ENCODE peak calls at places on chromosome 9, in six cellular contexts. P, A, I, C, G and D are unnamed samples.

GRCh38 chr9:132504452-132504851 is 78.0 kb upstream of the BARHL1 start:
- DNase-seq in I (no peak), C (no peak), A (no peak), G (no peak), P (no peak), D (no peak)

GRCh38 chr9:120136685-120137084 is 443.3 kb downstream of the CDK5RAP2 start:
- DNase-seq in P (no peak), A (no peak), G (no peak), I (no peak), C (no peak), D (no peak)

GRCh38 chr9:112844771-112845542 is 45.7 kb downstream of the SLC46A2 start:
- DNase-seq in A (peak; percentile 90), G (no peak), C (peak; percentile 24), I (peak; percentile 69), P (peak; percentile 66), D (peak; percentile 69)

GRCh38 chr9:138063785-138064184 is 186.2 kb downstream of the CACNA1B start:
- DNase-seq in G (no peak), C (no peak), P (no peak), I (no peak), A (peak; percentile 15), D (no peak)

GRCh38 chr9:111108946-111109345 is 70.7 kb upstream of the LPAR1 start:
- DNase-seq in I (no peak), A (no peak), G (no peak), C (no peak), P (peak; percentile 23), D (no peak)

GRCh38 chr9:91101598-91102168 is 260.0 kb downstream of the AUH start:
- DNase-seq in C (no peak), P (no peak), A (no peak), I (no peak), G (no peak), D (no peak)

GRCh38 chr9:26159575-26160392 is 481.5 kb upstream of the TUSC1 start:
- DNase-seq in A (no peak), C (no peak), P (no peak), I (no peak), G (no peak), D (no peak)

GRCh38 chr9:124532897-124533296 is 25.7 kb upstream of the NR5A1 start:
- DNase-seq in G (no peak), C (no peak), P (no peak), A (no peak), I (no peak), D (no peak)

GRCh38 chr9:14661421-14662059 is 31.7 kb downstream of the ZDHHC21 start:
- DNase-seq in P (no peak), A (no peak), C (no peak), I (peak; percentile 59), G (no peak), D (no peak)

GRCh38 chr9:86637515-86637914 is 283.3 kb upstream of the TUT7 start:
- DNase-seq in I (peak; percentile 82), C (no peak), G (no peak), P (no peak), A (peak; percentile 68), D (no peak)

GRCh38 chr9:76365028-76365427 is 29.2 kb downstream of the RFK start:
- DNase-seq in P (no peak), I (no peak), G (no peak), A (no peak), C (no peak), D (no peak)

GRCh38 chr9:129162901-129163670 is 15.0 kb downstream of the IER5L start:
- DNase-seq in I (no peak), P (no peak), A (no peak), C (no peak), G (no peak), D (no peak)

GRCh38 chr9:19085295-19085694 is 17.4 kb downstream of the HAUS6 start:
- DNase-seq in A (no peak), I (peak; percentile 59), P (no peak), G (no peak), C (no peak), D (no peak)

GRCh38 chr9:132018957-132019405 is 60.7 kb downstream of the MED27 start:
- DNase-seq in I (no peak), A (no peak), G (no peak), P (peak; percentile 36), C (no peak), D (no peak)

GRCh38 chr9:103304797-103305196 is 309.7 kb downstream of the CYLC2 start:
- DNase-seq in G (no peak), A (no peak), P (no peak), I (no peak), C (no peak), D (no peak)

GRCh38 chr9:110753734-110754231 is 85.2 kb downstream of the MUSK start:
- DNase-seq in C (no peak), G (no peak), I (no peak), P (no peak), A (no peak), D (no peak)

GRCh38 chr9:115167175-115167574 is 49.2 kb upstream of the TNC start:
- DNase-seq in I (no peak), G (peak; percentile 83), A (no peak), P (no peak), C (no peak), D (no peak)

GRCh38 chr9:123834218-123834906 is 95.6 kb downstream of the DENND1A start:
- DNase-seq in G (no peak), I (no peak), C (no peak), A (no peak), P (no peak), D (no peak)

GRCh38 chr9:35103660-35104191 is 795 bp upstream of the STOML2 start:
- DNase-seq in P (no peak), C (no peak), I (no peak), A (peak; percentile 9), G (no peak), D (no peak)

GRCh38 chr9:19117039-19117716 is 10.1 kb downstream of the PLIN2 start:
- DNase-seq in C (no peak), P (no peak), I (no peak), A (no peak), G (no peak), D (no peak)

GRCh38 chr9:110217656-110218099 is 9.7 kb upstream of the C9orf152 start:
- DNase-seq in G (no peak), A (no peak), P (no peak), I (peak; percentile 45), C (no peak), D (no peak)

GRCh38 chr9:95316794-95317118 is 753 bp downstream of the FANCC start:
- DNase-seq in C (no peak), G (no peak), P (peak; percentile 67), I (peak; percentile 89), A (peak; percentile 87), D (peak; percentile 76)

GRCh38 chr9:6413365-6414263 is 615 bp downstream of the UHRF2 start:
- DNase-seq in A (peak; percentile 76), P (no peak), C (no peak), G (no peak), I (peak; percentile 50), D (peak; percentile 68)

GRCh38 chr9:70517926-70518325 is 103.5 kb upstream of the KLF9 start:
- DNase-seq in P (no peak), G (no peak), C (no peak), I (no peak), A (no peak), D (no peak)

GRCh38 chr9:8262625-8263622 is 463.3 kb upstream of the DMAC1 start:
- DNase-seq in A (no peak), P (no peak), I (peak; percentile 4), G (no peak), C (no peak), D (no peak)

GRCh38 chr9:12141422-12141821 is 551.8 kb upstream of the TYRP1 start:
- DNase-seq in I (no peak), C (no peak), P (no peak), G (no peak), A (no peak), D (no peak)

GRCh38 chr9:18543406-18543965 is 69.5 kb downstream of the ADAMTSL1 start:
- DNase-seq in I (no peak), C (no peak), A (no peak), P (peak; percentile 25), G (no peak), D (no peak)

GRCh38 chr9:89542461-89543021 is 44.6 kb upstream of the SEMA4D start:
- DNase-seq in C (no peak), P (no peak), I (no peak), A (no peak), G (no peak), D (no peak)

GRCh38 chr9:89350988-89351557 is 32.8 kb downstream of the SECISBP2 start:
- DNase-seq in I (no peak), P (no peak), C (no peak), G (no peak), A (no peak), D (no peak)

GRCh38 chr9:71681708-71682268 is 86.5 kb downstream of the CEMIP2 start:
- DNase-seq in P (no peak), I (peak; percentile 59), G (no peak), A (no peak), C (no peak), D (no peak)

GRCh38 chr9:37331871-37332270 is 90.6 kb upstream of the GRHPR start:
- DNase-seq in I (no peak), G (no peak), A (no peak), C (no peak), P (no peak), D (no peak)
- H3K36me3 ChIP-seq in I (no peaks in the 10 kb centered on the region), G (no peaks in the 10 kb centered on the region), A (no peaks in the 10 kb centered on the region), C (no peaks in the 10 kb centered on the region), P (no peaks in the 10 kb centered on the region), D (no peaks in the 10 kb centered on the region)

DNA sequence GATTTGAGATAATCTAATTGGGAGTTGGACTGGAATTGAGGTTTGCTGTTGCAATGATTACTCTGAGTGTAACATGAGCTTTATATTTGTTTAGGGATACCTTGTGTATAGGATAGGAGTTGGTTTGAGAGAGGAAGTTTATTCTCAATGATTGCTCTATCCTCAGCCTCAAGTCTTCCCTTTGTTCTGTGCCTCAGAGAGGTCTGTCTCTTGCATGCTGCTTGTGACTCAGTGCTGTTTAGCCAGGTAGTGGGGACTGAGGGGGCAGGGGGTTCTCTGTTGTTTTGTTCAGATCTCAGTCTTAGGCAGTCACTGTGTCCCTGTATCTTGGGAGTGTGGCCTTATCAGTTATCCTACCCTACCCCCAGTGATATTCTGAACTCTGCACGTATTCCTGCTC is 192.1 kb downstream of the SPATA31D1 start:
- DNase-seq in P (no peak), I (no peak), A (no peak), G (no peak), C (no peak), D (no peak)
- H3K4me1 ChIP-seq in P (no peaks in the 10 kb centered on the region), I (no peaks in the 10 kb centered on the region), A (no peaks in the 10 kb centered on the region), G (no peaks in the 10 kb centered on the region), C (no peaks in the 10 kb centered on the region), D (no peaks in the 10 kb centered on the region)

GRCh38 chr9:130497139-130497538 is 52.4 kb downstream of the ASS1 start:
- DNase-seq in C (no peak), P (no peak), I (no peak), A (no peak), G (no peak), D (no peak)
- H3K36me3 ChIP-seq in C (no peaks in the 10 kb centered on the region), P (peaks cover under 1% of the 10 kb centered on the region), I (no peaks in the 10 kb centered on the region), A (peaks cover 4% of the 10 kb centered on the region), G (no peaks in the 10 kb centered on the region), D (no peaks in the 10 kb centered on the region)

DNA sequence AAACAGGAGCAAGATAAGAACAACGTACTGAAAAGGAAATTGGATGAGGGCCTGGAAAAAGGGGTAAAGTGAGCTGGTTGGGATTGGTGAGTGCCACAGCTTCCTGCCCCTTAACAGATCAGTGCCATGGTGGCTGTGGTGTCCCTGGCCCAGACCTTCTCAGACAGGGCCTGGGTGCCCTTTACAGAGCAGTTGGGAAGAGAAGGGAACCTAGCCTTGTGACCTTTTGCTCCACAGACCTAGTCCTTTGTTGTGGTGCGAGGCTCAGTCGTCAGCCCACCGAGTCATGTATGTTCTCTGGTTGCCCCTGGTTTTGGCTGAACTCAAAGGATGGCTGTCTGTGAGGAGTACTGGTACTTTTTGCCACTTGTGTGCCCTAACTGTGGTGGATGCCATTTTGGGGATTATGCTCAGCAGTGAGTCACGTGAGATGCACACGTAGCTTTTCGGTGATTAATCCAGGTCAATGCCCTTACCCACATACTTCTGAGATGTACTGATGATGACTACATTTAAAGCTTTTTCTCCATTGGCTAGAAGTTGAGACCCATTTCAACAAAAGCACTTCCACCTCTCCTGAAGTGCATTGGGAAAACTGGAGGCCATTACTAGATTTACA is 48.4 kb downstream of the EXOSC2 start:
- DNase-seq in I (no peak), P (no peak), G (peak; percentile 32), A (no peak), C (no peak), D (no peak)
- H3K4me1 ChIP-seq in I (no peaks in the 10 kb centered on the region), P (peaks cover 16% of the 10 kb centered on the region), G (peaks cover 7% of the 10 kb centered on the region), A (no peaks in the 10 kb centered on the region), C (no peaks in the 10 kb centered on the region), D (no peaks in the 10 kb centered on the region)